ENCODE peak calls at places on chromosome 5, in six cellular contexts. D is activated CD4-positive, CD25-positive, alpha-beta regulatory T cell treated with anti-CD3 and anti-CD28 coated beads, Interleukin-2, amount 50 U/mL, for 72 hours; T is HCEC 1CT; Q is kidney tubule cell; J is CD8-positive, alpha-beta T cell; M is WTC11. Y is an unnamed sample.

GRCh38 chr5:160175438-160176218 is 53.7 kb upstream of the FABP6 start:
- DNase-seq in D (no peak), M (no peak), Q (peak; percentile 78), T (no peak), J (no peak), Y (peak; percentile 75)

GRCh38 chr5:43034591-43034968 is 5.5 kb downstream of the ANXA2R start:
- DNase-seq in T (peak; percentile 56), M (no peak), Q (peak; percentile 68), J (no peak), D (no peak), Y (no peak)

GRCh38 chr5:170292509-170292908 is 5.1 kb downstream of the LCP2 start:
- DNase-seq in J (no peak), Q (no peak), T (no peak), D (no peak), M (no peak), Y (no peak)

GRCh38 chr5:126808619-126809018 is 31.7 kb downstream of the LMNB1 start:
- DNase-seq in M (no peak), Q (peak; percentile 51), J (no peak), D (no peak), T (peak; percentile 38), Y (peak; percentile 8)

GRCh38 chr5:153147891-153148623 is 342.4 kb upstream of the GRIA1 start:
- DNase-seq in Q (peak; percentile 69), D (no peak), J (no peak), T (peak; percentile 86), M (peak; percentile 17), Y (no peak)

GRCh38 chr5:54301215-54301614 is 9.2 kb downstream of the ARL15 start:
- DNase-seq in D (no peak), J (no peak), M (no peak), Q (no peak), T (peak; percentile 51), Y (no peak)

GRCh38 chr5:171306141-171306540 is 2.9 kb upstream of the TLX3 start:
- DNase-seq in M (no peak), J (no peak), D (no peak), Q (no peak), T (no peak), Y (no peak)

GRCh38 chr5:141508808-141509611 is 20.1 kb downstream of the PCDHGC5 start:
- DNase-seq in T (peak; percentile 98), D (no peak), J (no peak), M (peak; percentile 72), Q (peak; percentile 96), Y (no peak)

GRCh38 chr5:81748556-81748955 is 2.3 kb downstream of the SSBP2 start:
- DNase-seq in D (no peak), J (no peak), M (no peak), Q (no peak), T (peak; percentile 11), Y (no peak)

GRCh38 chr5:128074947-128075346 is 8.6 kb upstream of the SLC12A2 start:
- DNase-seq in Q (no peak), J (no peak), M (no peak), T (no peak), D (no peak), Y (no peak)

GRCh38 chr5:137442660-137443059 is 56.5 kb downstream of the SPOCK1 start:
- DNase-seq in D (no peak), J (no peak), T (no peak), M (no peak), Q (no peak), Y (peak; percentile 58)

GRCh38 chr5:39502704-39503103 is 77.9 kb upstream of the DAB2 start:
- DNase-seq in J (no peak), T (no peak), Q (no peak), D (no peak), M (no peak), Y (no peak)

GRCh38 chr5:35316611-35317307 is 86.5 kb upstream of the PRLR start:
- DNase-seq in J (no peak), Q (peak; percentile 85), T (no peak), D (no peak), M (no peak), Y (no peak)

GRCh38 chr5:177369050-177369912 is 11.6 kb downstream of the RGS14 start:
- DNase-seq in J (no peak), D (no peak), T (peak; percentile 26), M (peak; percentile 58), Q (peak; percentile 47), Y (no peak)

GRCh38 chr5:126917918-126918623 is 112.3 kb downstream of the MARCHF3 start:
- DNase-seq in J (no peak), M (peak; percentile 53), D (no peak), T (peak; percentile 41), Q (peak; percentile 63), Y (peak; percentile 84)

GRCh38 chr5:76084496-76085285 is 1.5 kb downstream of the SV2C start:
- DNase-seq in Q (no peak), M (peak; percentile 44), D (no peak), T (no peak), J (no peak), Y (no peak)

GRCh38 chr5:152560508-152561137 is 155.5 kb upstream of the NMUR2 start:
- DNase-seq in Q (peak; percentile 71), D (no peak), T (peak; percentile 51), J (no peak), M (peak; percentile 76), Y (peak; percentile 53)

GRCh38 chr5:146041180-146041789 is 64.1 kb downstream of the PLAC8L1 start:
- DNase-seq in Q (no peak), D (no peak), J (no peak), T (peak; percentile 30), M (no peak), Y (no peak)

GRCh38 chr5:155699385-155699784 is 627.6 kb upstream of the SGCD start:
- DNase-seq in Q (no peak), D (no peak), T (no peak), J (no peak), M (no peak), Y (no peak)

GRCh38 chr5:153782589-153783238 is 256.0 kb downstream of the FAM114A2 start:
- DNase-seq in J (no peak), D (no peak), Q (no peak), T (peak; percentile 31), M (peak; percentile 24), Y (no peak)

GRCh38 chr5:91129748-91130147 is 253.4 kb downstream of the ARRDC3 start:
- DNase-seq in J (no peak), D (no peak), T (no peak), Q (no peak), M (no peak), Y (no peak)

GRCh38 chr5:43363445-43364152 is 48.6 kb downstream of the CCL28 start:
- DNase-seq in J (no peak), Q (no peak), D (no peak), M (no peak), T (no peak), Y (no peak)

GRCh38 chr5:172871982-172872381 is 37.9 kb downstream of the ERGIC1 start:
- DNase-seq in Q (no peak), J (no peak), D (no peak), T (peak; percentile 48), M (no peak), Y (no peak)

GRCh38 chr5:176819476-176819875 is 9.1 kb downstream of the UNC5A start:
- DNase-seq in M (no peak), Q (no peak), J (no peak), T (no peak), D (no peak), Y (no peak)

GRCh38 chr5:136048966-136049365 is 20.2 kb downstream of the TGFBI start:
- DNase-seq in T (no peak), D (no peak), J (no peak), Q (no peak), M (no peak), Y (no peak)

GRCh38 chr5:180820788-180821321 is 18.2 kb upstream of the MGAT1 start:
- DNase-seq in D (no peak), J (no peak), Q (no peak), T (peak; percentile 38), M (no peak), Y (no peak)

GRCh38 chr5:64612349-64612961 is 77.8 kb upstream of the SHISAL2B start:
- DNase-seq in J (no peak), D (no peak), M (peak; percentile 38), T (peak; percentile 38), Q (peak; percentile 64), Y (peak; percentile 45)

GRCh38 chr5:38845555-38846378 is at the start of gene OSMR:
- DNase-seq in J (no peak), D (no peak), Q (peak; percentile 99), M (peak; percentile 69), T (peak; percentile 98), Y (no peak)

GRCh38 chr5:82707741-82708140 is 369.5 kb downstream of the TMEM167A start:
- DNase-seq in T (no peak), M (no peak), D (no peak), J (no peak), Q (peak; percentile 75), Y (no peak)

Y was measured in NCI-H1436.